ENCODE peak calls at places on chromosomes 6 and 20, in five cellular contexts. O is IMR-90, I is SK-N-SH, H is K562, P is GM12878. A is an unnamed sample.

GRCh38 chr6:24283043-24283985 is 74.5 kb downstream of the DCDC2 start:
- DNase-seq in O (peak; percentile 61), I (peak; percentile 78), H (peak; percentile 48), P (peak; percentile 59), A (peak; percentile 83)

GRCh38 chr6:11368760-11369159 is 136.3 kb upstream of the NEDD9 start:
- DNase-seq in O (no peak), I (no peak), H (no peak), P (no peak), A (no peak)

GRCh38 chr6:167497387-167498056 is 172.6 kb downstream of the TTLL2 start:
- DNase-seq in O (no peak), I (no peak), H (no peak), P (no peak), A (peak; percentile 31)

GRCh38 chr6:169328112-169328801 is 74.6 kb upstream of the THBS2 start:
- DNase-seq in O (peak; percentile 85), I (no peak), H (no peak), P (no peak), A (no peak)

GRCh38 chr6:136323431-136324112 is 33.9 kb upstream of the BCLAF1 start:
- DNase-seq in O (no peak), I (no peak), H (no peak), P (no peak), A (no peak)

GRCh38 chr6:18491303-18492090 is 104.3 kb downstream of the RNF144B start:
- DNase-seq in O (no peak), I (no peak), H (no peak), P (no peak), A (no peak)

GRCh38 chr6:102798631-102799030 is 1405.1 kb downstream of the GRIK2 start:
- DNase-seq in O (no peak), I (no peak), H (no peak), P (no peak), A (no peak)

GRCh38 chr6:168002812-168003211 is 5.3 kb downstream of the KIF25 start:
- DNase-seq in O (no peak), I (no peak), H (no peak), P (no peak), A (no peak)

GRCh38 chr6:72260489-72260888 is 361.4 kb upstream of the KCNQ5 start:
- DNase-seq in O (peak; percentile 4), I (no peak), H (no peak), P (no peak), A (no peak)

GRCh38 chr6:111823831-111824607 is 49.2 kb downstream of the FYN start:
- DNase-seq in O (peak; percentile 86), I (no peak), H (no peak), P (no peak), A (no peak)

GRCh38 chr20:48632825-48633619 is 194.8 kb downstream of the PREX1 start:
- DNase-seq in O (no peak), I (peak; percentile 79), H (no peak), P (no peak), A (no peak)

GRCh38 chr20:57632286-57632685 is 12.1 kb upstream of the ZBP1 start:
- DNase-seq in O (no peak), I (no peak), H (no peak), P (no peak), A (no peak)

GRCh38 chr6:47042238-47042843 is at the start of gene ADGRF1:
- DNase-seq in O (no peak), I (no peak), H (no peak), P (no peak), A (no peak)

GRCh38 chr20:7736336-7736735 is 203.9 kb downstream of the HAO1 start:
- DNase-seq in O (no peak), I (no peak), H (no peak), P (no peak), A (no peak)

DNA sequence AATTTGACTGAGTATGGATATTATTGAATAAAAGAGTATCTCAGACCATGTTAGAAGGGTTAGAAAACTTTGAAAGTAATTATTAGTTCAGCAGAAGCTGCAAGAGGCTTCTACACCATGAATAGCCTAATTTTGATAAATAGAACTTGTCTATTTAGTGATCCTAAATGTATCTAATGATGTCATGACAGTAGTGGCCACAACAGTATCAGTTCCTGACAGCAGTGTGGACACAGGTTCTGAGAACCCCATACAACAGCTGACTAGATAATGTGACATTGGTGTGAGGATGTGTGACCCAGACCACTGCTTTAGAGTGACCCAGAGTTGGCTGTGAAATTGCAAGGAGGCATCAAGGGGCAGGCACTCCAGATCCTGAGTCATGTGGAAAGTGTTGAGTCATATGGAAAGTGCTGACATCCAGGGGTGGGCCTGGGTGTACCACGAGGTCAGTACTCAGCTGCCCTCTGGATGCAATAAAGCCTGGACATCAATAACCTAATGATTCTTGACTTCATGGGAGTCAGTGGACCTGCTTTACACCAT is 754.7 kb downstream of the DHX35 start:
- DNase-seq in O (no peak), I (no peak), H (no peak), P (peak; percentile 8), A (no peak)
- TF ChIP-seq RCOR1 in O (no peak), I (no peak), H (no peak), P (no peak), A (no peak)

GRCh38 chr6:126926926-126927325 is 191.5 kb upstream of the RSPO3 start:
- DNase-seq in O (no peak), I (no peak), H (no peak), P (no peak), A (no peak)
- TF ChIP-seq RCOR1 in O (no peak), I (no peak), H (no peak), P (no peak), A (no peak)

GRCh38 chr6:104682722-104683643 is 176.7 kb downstream of the HACE1 start:
- DNase-seq in O (peak; percentile 59), I (peak; percentile 52), H (peak; percentile 82), P (no peak), A (peak; percentile 66)
- TF ChIP-seq RCOR1 in O (no peak), I (no peak), H (peak; percentile 72), P (no peak), A (no peak)

DNA sequence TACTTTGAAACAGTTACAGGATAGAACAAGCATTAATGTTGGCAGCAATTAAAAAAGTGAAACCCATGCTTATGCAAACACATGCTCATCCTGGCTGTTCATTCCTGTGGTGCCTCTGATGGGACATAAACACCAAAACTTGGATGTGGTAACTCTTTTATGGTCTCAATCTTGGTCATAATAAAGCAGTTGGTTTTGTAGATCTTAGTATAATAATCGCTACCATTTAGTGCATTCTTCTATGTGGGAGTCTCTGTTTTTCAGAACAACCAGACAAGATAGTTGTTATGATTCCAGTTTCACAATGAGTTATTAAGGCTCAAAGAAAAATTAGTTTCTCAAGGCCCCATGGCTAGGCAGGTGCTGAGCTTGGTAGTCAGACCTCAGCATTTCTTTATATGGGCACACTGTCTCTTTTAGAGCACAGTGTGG is 184.0 kb downstream of the UTRN start:
- DNase-seq in O (no peak), I (no peak), H (no peak), P (peak; percentile 15), A (no peak)
- TF ChIP-seq RCOR1 in O (no peak), I (no peak), H (no peak), P (no peak), A (no peak)

DNA sequence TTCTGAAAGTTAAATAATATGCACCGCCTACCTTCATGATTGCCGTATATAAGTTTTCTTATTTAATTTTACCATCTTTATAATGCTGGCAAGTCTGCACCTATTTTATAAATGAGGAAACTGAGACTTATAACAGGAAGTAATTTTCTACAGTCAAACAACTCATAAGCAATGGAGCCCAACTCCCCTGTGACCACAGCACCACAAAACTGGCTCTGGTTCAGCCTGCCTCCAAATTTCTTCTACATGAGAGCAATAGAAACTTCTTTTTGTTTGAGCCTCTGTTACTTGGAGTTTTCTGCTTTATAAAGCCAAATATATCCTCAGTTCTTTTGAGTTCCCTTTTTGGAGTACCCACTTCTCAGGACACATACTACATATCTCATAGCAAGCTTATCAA is 131.1 kb upstream of the HSF2 start:
- DNase-seq in O (no peak), I (no peak), H (no peak), P (no peak), A (no peak)
- TF ChIP-seq RCOR1 in O (no peak), I (no peak), H (no peak), P (no peak), A (no peak)